ENCODE peak calls at places on chromosomes 16 and 17, in nine cellular contexts. S is activated CD4-positive, CD25-positive, alpha-beta regulatory T cell treated with anti-CD3 and anti-CD28 coated beads, Interleukin-2, amount 50 U/mL, for 16 hours; F is OCI-LY7; P is left ventricle myocardium superior; M is ACHN; C is NCI-H2107; O is G401; N is stromal cell of bone marrow; K is cortex of kidney. Y is an unnamed sample.
A peak's percentile ranks its signal among the peaks of the same experiment; 100 is the strongest.

GRCh38 chr17:55005520-55005919 is 37.0 kb downstream of the STXBP4 start:
- DNase-seq in S (no peak), F (peak; percentile 40), P (no peak), M (peak; percentile 60), C (no peak), O (peak; percentile 4), N (no peak), K (no peak), Y (no peak)

GRCh38 chr17:71639865-71640264 is 481.0 kb upstream of the SOX9 start:
- DNase-seq in S (no peak), F (no peak), P (no peak), M (no peak), C (no peak), O (no peak), N (no peak), K (no peak), Y (no peak)

GRCh38 chr17:78268960-78269892 is 37.8 kb downstream of the TMEM235 start:
- DNase-seq in S (no peak), F (no peak), P (no peak), M (no peak), C (no peak), O (peak; percentile 30), N (no peak), K (no peak), Y (no peak)

GRCh38 chr16:62050793-62051192 is 14.6 kb upstream of the CDH8 start:
- DNase-seq in S (no peak), F (no peak), P (no peak), M (no peak), C (no peak), O (no peak), N (no peak), K (no peak), Y (no peak)

GRCh38 chr17:61317779-61318178 is 81.9 kb upstream of the TBX2 start:
- DNase-seq in S (no peak), F (no peak), P (no peak), M (no peak), C (no peak), O (no peak), N (no peak), K (no peak), Y (no peak)

GRCh38 chr16:83967091-83967490 is 953 bp upstream of the NECAB2 start:
- DNase-seq in S (no peak), F (no peak), P (no peak), M (no peak), C (no peak), O (peak; percentile 66), N (no peak), K (no peak), Y (no peak)

GRCh38 chr17:66737524-66737923 is 97.4 kb upstream of the CACNG5 start:
- DNase-seq in S (no peak), F (no peak), P (peak; percentile 72), M (no peak), C (no peak), O (peak; percentile 47), N (peak; percentile 71), K (no peak), Y (no peak)

GRCh38 chr16:2483939-2484897 is 9.3 kb downstream of the TBC1D24 start:
- DNase-seq in S (no peak), F (no peak), P (peak; percentile 19), M (no peak), C (no peak), O (no peak), N (no peak), K (no peak), Y (no peak)

GRCh38 chr17:42438600-42439567 is 15.8 kb upstream of the CAVIN1 start:
- DNase-seq in S (no peak), F (peak; percentile 82), P (no peak), M (peak; percentile 56), C (no peak), O (no peak), N (no peak), K (no peak), Y (peak; percentile 38)

GRCh38 chr16:74718140-74718539 is 17.5 kb upstream of the MLKL start:
- DNase-seq in S (no peak), F (no peak), P (no peak), M (no peak), C (no peak), O (no peak), N (no peak), K (no peak), Y (no peak)

GRCh38 chr16:8758022-8758421 is 39.4 kb downstream of the TMEM186 start:
- DNase-seq in S (no peak), F (no peak), P (no peak), M (no peak), C (no peak), O (no peak), N (no peak), K (no peak), Y (no peak)

GRCh38 chr17:1992541-1992940 is 32.6 kb downstream of the RTN4RL1 start:
- DNase-seq in S (no peak), F (no peak), P (peak; percentile 44), M (no peak), C (no peak), O (peak; percentile 61), N (no peak), K (no peak), Y (no peak)

GRCh38 chr17:59106463-59107305 is at the start of gene TRIM37:
- DNase-seq in S (peak; percentile 97), F (peak; percentile 100), P (peak; percentile 98), M (peak; percentile 99), C (peak; percentile 98), O (peak; percentile 97), N (peak; percentile 95), K (peak; percentile 64), Y (peak; percentile 95)

GRCh38 chr17:29573871-29574731 is 5.6 kb downstream of the TP53I13 start:
- DNase-seq in S (no peak), F (no peak), P (no peak), M (no peak), C (no peak), O (no peak), N (no peak), K (no peak), Y (no peak)

GRCh38 chr16:52393448-52393847 is 153.5 kb downstream of the TOX3 start:
- DNase-seq in S (no peak), F (no peak), P (no peak), M (no peak), C (no peak), O (no peak), N (no peak), K (no peak), Y (no peak)

GRCh38 chr17:47898246-47898645 is 2.2 kb downstream of the SP2 start:
- DNase-seq in S (no peak), F (no peak), P (no peak), M (no peak), C (no peak), O (no peak), N (no peak), K (no peak), Y (no peak)